ENCODE peak calls at places on chromosomes 12 and 14, in ten cellular contexts. X is GM12865, T is upper lobe of left lung, M is foreskin fibroblast, K is neural progenitor cell, J is left ventricle myocardium inferior, Y is sigmoid colon, C is heart right ventricle, O is right atrium auricular region, I is bronchial epithelial cell. E is an unnamed sample.

GRCh38 chr14:74595006-74595735 is 16.9 kb downstream of the LTBP2 start:
- DNase-seq in O (no peak), M (peak), X (no peak), C (peak), I (no peak), K (no peak), T (no peak), Y (peak), J (peak), E (no peak)

GRCh38 chr12:76346236-76346635 is 2.0 kb downstream of the BBS10 start:
- DNase-seq in T (no peak), M (peak), X (no peak), J (no peak), K (no peak), I (no peak), C (no peak), O (no peak), Y (no peak), E (no peak)

GRCh38 chr12:90253674-90254181 is 545.1 kb upstream of the ATP2B1 start:
- DNase-seq in J (peak), O (peak), K (no peak), C (peak), Y (peak), X (peak), M (peak), T (peak), I (peak), E (peak)

GRCh38 chr12:8697476-8698131 is at the start of gene RIMKLB:
- DNase-seq in K (peak), X (peak), J (peak), Y (peak), I (peak), C (peak), M (peak), O (peak), T (peak), E (no peak)

GRCh38 chr12:65822732-65823480 is 1.4 kb upstream of the HMGA2 start:
- DNase-seq in J (no peak), C (no peak), T (no peak), I (peak), M (peak), O (no peak), X (peak), Y (no peak), K (peak), E (no peak)

GRCh38 chr14:91228112-91229004 is 16.1 kb downstream of the GPR68 start:
- DNase-seq in C (no peak), K (no peak), Y (no peak), T (no peak), I (peak), X (peak), O (no peak), M (peak), J (no peak), E (no peak)

GRCh38 chr12:118874698-118875548 is 106.4 kb upstream of the SRRM4 start:
- DNase-seq in C (no peak), T (no peak), O (no peak), I (no peak), Y (no peak), K (peak), X (no peak), M (no peak), J (no peak), E (no peak)

GRCh38 chr14:94313991-94314655 is 9.0 kb downstream of the SERPINA6 start:
- DNase-seq in I (peak), J (no peak), C (no peak), Y (no peak), M (no peak), K (no peak), T (no peak), X (no peak), O (peak), E (no peak)

GRCh38 chr12:120262852-120263724 is 2.4 kb downstream of the PXN start:
- DNase-seq in O (no peak), X (no peak), Y (peak), J (peak), M (no peak), I (no peak), K (no peak), T (no peak), C (peak), E (no peak)

GRCh38 chr12:19710811-19711793 is 271.8 kb downstream of the AEBP2 start:
- DNase-seq in Y (peak), J (no peak), X (no peak), C (no peak), I (no peak), O (no peak), T (no peak), M (no peak), K (no peak), E (peak)

GRCh38 chr12:3214508-3215365 is 137.6 kb downstream of the TSPAN9 start:
- DNase-seq in K (peak), C (no peak), Y (no peak), I (peak), M (no peak), T (no peak), O (no peak), J (no peak), X (no peak), E (no peak)

GRCh38 chr12:19978193-19978592 is 390.1 kb upstream of the PDE3A start:
- DNase-seq in T (no peak), Y (no peak), J (no peak), M (peak), C (no peak), X (no peak), K (no peak), O (no peak), I (peak), E (peak)

GRCh38 chr12:20718294-20718693 is 23.2 kb downstream of the SLCO1C1 start:
- DNase-seq in K (no peak), M (no peak), T (no peak), C (no peak), X (no peak), Y (no peak), I (no peak), J (no peak), O (no peak), E (no peak)

GRCh38 chr12:49693931-49694439 is 13.2 kb downstream of the FMNL3 start:
- DNase-seq in Y (peak), I (no peak), X (no peak), J (no peak), K (no peak), O (no peak), C (no peak), M (no peak), T (no peak), E (no peak)

GRCh38 chr12:84920331-84920730 is 7.7 kb upstream of the SLC6A15 start:
- DNase-seq in J (no peak), I (peak), O (no peak), K (no peak), M (peak), X (no peak), T (no peak), C (no peak), Y (no peak), E (no peak)

GRCh38 chr12:64169999-64170398 is 52.1 kb downstream of the KICS2 start:
- DNase-seq in M (no peak), C (no peak), Y (no peak), I (peak), T (no peak), J (no peak), O (no peak), K (no peak), X (no peak), E (no peak)

GRCh38 chr12:25014961-25015360 is 66.1 kb upstream of the BCAT1 start:
- DNase-seq in Y (no peak), M (no peak), K (no peak), T (no peak), J (no peak), O (no peak), C (no peak), I (peak), X (no peak), E (no peak)

GRCh38 chr12:97047361-97047760 is 140.3 kb downstream of the NEDD1 start:
- DNase-seq in Y (no peak), T (no peak), J (no peak), M (no peak), O (no peak), C (no peak), I (no peak), K (no peak), X (no peak), E (no peak)

GRCh38 chr12:120905856-120906384 is 1.8 kb upstream of the SPPL3 start:
- DNase-seq in X (no peak), O (no peak), I (no peak), K (no peak), J (no peak), Y (no peak), T (no peak), C (no peak), M (no peak), E (no peak)

GRCh38 chr14:69612014-69612758 is 790 bp downstream of the SUSD6 start:
- DNase-seq in T (peak), M (peak), C (peak), X (peak), Y (no peak), K (peak), O (no peak), J (peak), I (peak), E (no peak)

GRCh38 chr14:79278286-79278797 is 933.0 kb downstream of the DIO2 start:
- DNase-seq in J (no peak), I (no peak), M (no peak), C (peak), Y (peak), X (no peak), K (no peak), T (no peak), O (no peak), E (no peak)

GRCh38 chr12:119665164-119665929 is 2.6 kb upstream of the PRKAB1 start:
- DNase-seq in C (no peak), M (no peak), Y (no peak), T (no peak), J (no peak), I (no peak), K (no peak), O (no peak), X (no peak), E (no peak)

GRCh38 chr12:112837629-112838191 is 46.2 kb downstream of the RPH3A start:
- DNase-seq in M (peak), X (no peak), K (no peak), Y (no peak), I (peak), O (no peak), T (no peak), J (no peak), C (no peak), E (no peak)

GRCh38 chr14:53391156-53391555 is 238.0 kb upstream of the DDHD1 start:
- DNase-seq in K (no peak), O (no peak), I (peak), Y (no peak), T (no peak), X (no peak), M (peak), C (no peak), J (no peak), E (no peak)

GRCh38 chr12:115916910-115917668 is 360.4 kb downstream of the MED13L start:
- DNase-seq in I (peak), X (peak), J (peak), M (peak), Y (peak), T (peak), C (peak), O (no peak), K (peak), E (no peak)

GRCh38 chr12:124385219-124385969 is 90.5 kb downstream of the RFLNA start:
- DNase-seq in K (no peak), C (no peak), I (peak), X (no peak), M (peak), T (no peak), O (no peak), Y (no peak), J (no peak), E (no peak)

GRCh38 chr12:57004651-57005050 is 1.7 kb downstream of the ZBTB39 start:
- DNase-seq in J (no peak), M (no peak), I (no peak), K (no peak), X (no peak), Y (no peak), O (no peak), C (no peak), T (no peak), E (no peak)
- H3K4me3 ChIP-seq in J (peak), M (no peak), I (no peak), K (no peak), X (no peak), Y (no peak), O (no peak), C (no peak), T (no peak), E (no peak)

GRCh38 chr12:106131671-106132070 is 7.1 kb downstream of the NUAK1 start:
- DNase-seq in T (no peak), M (peak), X (no peak), C (no peak), Y (peak), J (no peak), O (no peak), K (no peak), I (no peak), E (no peak)
- TF ChIP-seq CTCF in T (no peak), M (no peak), X (no peak), C (no peak), Y (no peak), J (no peak), O (no peak), K (no peak), I (no peak), E (no peak)

DNA sequence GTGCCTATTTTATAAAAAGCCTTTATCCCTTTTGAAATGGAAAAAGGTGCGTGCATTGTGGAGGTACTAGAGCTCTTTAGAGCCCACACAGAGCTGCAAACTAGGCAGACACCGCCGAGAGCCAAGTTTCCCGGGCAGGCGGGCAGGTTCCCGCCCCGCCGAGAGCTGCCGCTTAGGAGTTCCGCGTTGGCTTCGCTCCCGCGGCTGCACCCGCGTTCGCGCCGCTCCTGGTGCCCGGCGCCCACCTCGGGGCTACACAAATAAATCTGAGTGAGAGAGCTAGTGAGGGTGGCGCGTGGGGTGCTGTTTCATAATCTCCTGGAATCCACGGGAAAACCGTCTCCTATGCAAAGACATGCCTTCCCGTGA is 715 bp downstream of the KITLG start:
- DNase-seq in O (no peak), X (peak), M (peak), J (peak), K (peak), T (peak), C (peak), I (no peak), Y (peak), E (no peak)
- H3K4me3 ChIP-seq in O (peak), X (peak), M (peak), J (peak), K (peak), T (peak), C (peak), I (peak), Y (peak), E (peak)

GRCh38 chr12:6324936-6325750 is 14.7 kb downstream of the PLEKHG6 start:
- DNase-seq in K (no peak), C (no peak), O (no peak), T (no peak), Y (no peak), M (no peak), I (no peak), X (no peak), J (no peak), E (no peak)
- TF ChIP-seq CTCF in K (no peak), C (no peak), O (no peak), T (no peak), Y (no peak), M (no peak), I (no peak), X (no peak), J (no peak), E (no peak)

DNA sequence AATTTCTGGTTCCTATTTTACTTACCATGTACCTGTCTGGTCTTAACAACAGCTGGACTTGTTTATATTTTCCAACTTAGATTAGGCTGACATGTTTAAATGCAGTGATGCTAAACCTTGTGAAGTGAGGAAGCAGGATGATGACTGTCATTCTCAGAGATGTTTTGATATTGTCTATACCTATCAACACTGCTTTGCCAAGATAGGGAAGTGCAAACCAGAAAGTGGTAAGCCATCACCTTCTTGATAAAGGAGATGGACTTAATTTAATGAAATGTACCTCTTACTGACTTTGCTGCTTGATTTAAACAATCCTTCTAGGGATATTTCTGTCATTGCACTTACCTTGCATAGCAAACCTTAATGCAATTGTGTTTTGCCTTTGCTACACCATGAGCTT is 2.2 kb downstream of the BICD1 start:
- DNase-seq in X (peak), I (no peak), M (no peak), J (no peak), C (no peak), T (no peak), O (no peak), Y (no peak), K (no peak), E (no peak)
- H3K4me3 ChIP-seq in X (peak), I (no peak), M (peak), J (no peak), C (peak), T (peak), O (no peak), Y (no peak), K (peak), E (peak)

DNA sequence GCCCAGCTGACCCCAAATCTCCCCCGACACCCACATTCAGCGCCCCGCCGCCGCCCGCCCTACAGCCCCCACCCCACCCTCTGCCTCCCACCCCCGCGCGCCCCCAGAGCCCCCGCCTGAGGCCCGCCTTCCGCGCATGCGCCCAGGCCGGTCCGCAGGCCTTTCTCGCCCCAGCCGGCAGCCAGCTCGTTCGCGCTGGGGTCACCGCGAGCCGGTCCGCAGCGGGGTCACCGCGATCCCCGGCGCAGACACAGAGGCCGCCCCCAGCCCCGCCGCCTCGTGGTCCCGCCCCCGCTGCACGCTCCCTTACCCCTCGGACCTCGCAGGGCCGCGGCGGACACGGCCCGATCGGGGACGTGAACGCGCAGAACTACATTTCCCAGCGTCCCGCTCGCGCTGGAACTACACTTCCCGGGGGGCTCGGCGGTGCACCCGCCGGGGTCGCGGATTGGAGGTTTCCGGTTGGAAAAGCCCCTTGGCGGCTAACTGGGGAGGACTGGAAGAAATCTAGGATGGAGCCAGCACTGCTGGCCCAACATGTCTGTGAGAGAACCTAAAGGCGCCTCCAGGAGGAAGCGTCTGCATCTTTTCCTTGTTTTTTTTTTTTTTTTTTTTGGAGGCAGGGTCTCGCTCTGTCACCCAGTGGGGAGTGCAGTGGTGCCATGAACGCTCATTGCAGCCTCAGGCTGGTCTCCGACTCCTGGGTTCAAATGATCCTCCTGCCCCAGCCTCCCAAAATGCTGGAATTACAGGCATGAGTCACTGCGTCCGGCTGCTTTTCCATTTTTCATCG is at the start of gene ZNF605:
- DNase-seq in K (peak), O (peak), I (peak), J (peak), X (peak), M (peak), T (peak), Y (peak), C (peak), E (peak)
- TF ChIP-seq CTCF in K (peak), O (no peak), I (no peak), J (peak), X (no peak), M (no peak), T (no peak), Y (no peak), C (no peak), E (no peak)

DNA sequence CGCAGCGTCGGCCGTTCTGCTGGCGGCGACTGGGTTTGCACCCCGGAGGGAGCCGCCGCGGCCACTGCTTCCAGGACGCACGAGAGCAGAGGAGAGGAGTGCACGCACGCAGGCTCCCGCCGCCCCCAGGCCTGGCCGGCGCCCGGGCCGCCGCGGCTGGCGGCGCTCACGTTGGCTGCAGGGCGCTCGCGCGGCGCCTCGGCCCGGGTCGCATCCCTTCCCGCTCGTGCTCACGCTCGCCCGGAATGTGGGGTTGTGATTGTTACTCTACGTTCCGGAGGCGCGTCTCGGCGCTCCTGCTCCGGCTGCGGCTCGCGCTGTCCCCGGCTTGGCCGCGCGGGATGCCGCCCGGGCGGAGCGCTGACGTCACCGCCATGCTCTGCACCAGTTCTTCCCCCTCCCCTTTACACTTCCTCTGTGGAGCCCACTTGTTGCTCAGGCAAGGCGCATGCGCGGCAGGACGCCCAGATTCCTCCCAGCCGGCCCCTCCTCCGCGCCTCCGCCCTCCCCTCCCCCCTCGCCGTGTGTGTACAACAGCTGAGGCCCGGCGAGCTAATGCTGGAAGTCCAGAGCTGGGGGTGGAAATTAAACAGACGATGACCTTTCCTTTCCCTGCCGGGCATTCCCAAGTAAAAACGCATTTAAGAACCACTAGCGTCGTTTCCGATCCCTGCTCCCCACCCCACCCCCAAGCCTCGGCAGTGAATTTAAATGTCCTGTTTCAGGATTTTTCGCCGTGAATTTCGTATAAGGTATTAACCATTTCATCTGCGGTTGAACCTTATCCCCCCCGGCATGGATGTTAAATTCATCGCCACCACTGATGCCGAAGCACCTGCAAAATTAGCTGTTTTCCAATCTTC is at the start of gene IRF2BPL:
- DNase-seq in O (peak), T (peak), C (peak), X (peak), K (peak), I (peak), J (peak), Y (peak), M (peak), E (peak)
- H3K4me3 ChIP-seq in O (peak), T (peak), C (peak), X (peak), K (peak), I (peak), J (peak), Y (peak), M (peak), E (peak)

GRCh38 chr12:153080-153746 is 60.7 kb downstream of the SLC6A12 start:
- DNase-seq in O (no peak), M (peak), T (peak), K (peak), X (peak), J (peak), Y (no peak), C (peak), I (peak), E (no peak)
- TF ChIP-seq CTCF in O (peak), M (peak), T (peak), K (peak), X (peak), J (peak), Y (no peak), C (peak), I (peak), E (peak)

E was measured in AG04449.